ENCODE peak calls at places on chromosomes 2 and 18, in seven cellular contexts. M is prostate gland; V is stimulated activated CD8-positive, alpha-beta memory T cell treated with anti-CD3 and anti-CD28 coated beads, Interleukin-7, amount 100 ng/mL, for 1 hour; X is BJ; Q is GM04503; U is tibial nerve; O is left colon. L is an unnamed sample.

GRCh38 chr2:102826904-102827303 is 65.1 kb downstream of the TMEM182 start:
- DNase-seq in M (peak; percentile 28), V (no peak), X (no peak), Q (no peak), U (no peak), O (no peak), L (peak; percentile 88)

GRCh38 chr2:8985561-8986326 is 17.7 kb downstream of the MBOAT2 start:
- DNase-seq in M (no peak), V (no peak), X (no peak), Q (peak; percentile 46), U (no peak), O (no peak), L (no peak)

GRCh38 chr2:12918841-12919445 is 202.2 kb downstream of the TRIB2 start:
- DNase-seq in M (peak; percentile 52), V (no peak), X (peak; percentile 97), Q (peak; percentile 98), U (peak; percentile 72), O (peak; percentile 48), L (no peak)

GRCh38 chr2:179768765-179769164 is 92.6 kb downstream of the ZNF385B start:
- DNase-seq in M (peak; percentile 20), V (no peak), X (no peak), Q (peak; percentile 11), U (no peak), O (no peak), L (no peak)

GRCh38 chr18:11283531-11284071 is 134.2 kb upstream of the PIEZO2 start:
- DNase-seq in M (no peak), V (no peak), X (no peak), Q (no peak), U (no peak), O (no peak), L (no peak)

GRCh38 chr2:117917223-117917917 is 96.5 kb downstream of the CCDC93 start:
- DNase-seq in M (no peak), V (no peak), X (no peak), Q (no peak), U (no peak), O (no peak), L (no peak)

GRCh38 chr2:45707034-45707433 is 55.6 kb downstream of the PRKCE start:
- DNase-seq in M (no peak), V (no peak), X (no peak), Q (no peak), U (no peak), O (no peak), L (peak; percentile 10)

GRCh38 chr2:115314157-115314556 is 871.7 kb downstream of the DPP10 start:
- DNase-seq in M (no peak), V (no peak), X (no peak), Q (no peak), U (no peak), O (no peak), L (no peak)

GRCh38 chr2:182133195-182133891 is 147.7 kb downstream of the PPP1R1C start:
- DNase-seq in M (no peak), V (no peak), X (no peak), Q (no peak), U (no peak), O (no peak), L (no peak)

GRCh38 chr18:27120246-27120645 is 64.9 kb downstream of the CHST9 start:
- DNase-seq in M (no peak), V (no peak), X (no peak), Q (no peak), U (no peak), O (no peak), L (no peak)

GRCh38 chr2:234032301-234032856 is 18.1 kb upstream of the SPP2 start:
- DNase-seq in M (no peak), V (no peak), X (peak; percentile 24), Q (peak; percentile 59), U (no peak), O (no peak), L (no peak)

GRCh38 chr2:241636182-241636982 is 576 bp downstream of the THAP4 start:
- DNase-seq in M (no peak), V (no peak), X (no peak), Q (no peak), U (no peak), O (no peak), L (no peak)

GRCh38 chr18:61896767-61897166 is 4.0 kb upstream of the RNF152 start:
- DNase-seq in M (peak; percentile 84), V (no peak), X (no peak), Q (peak; percentile 30), U (no peak), O (peak; percentile 70), L (no peak)

GRCh38 chr2:47072728-47073191 is 82.3 kb downstream of the STPG4 start:
- DNase-seq in M (no peak), V (no peak), X (no peak), Q (no peak), U (peak; percentile 40), O (peak; percentile 68), L (no peak)

GRCh38 chr2:113894156-113894743 is 4.4 kb downstream of the ACTR3 start:
- DNase-seq in M (peak; percentile 35), V (no peak), X (peak; percentile 74), Q (peak; percentile 78), U (no peak), O (no peak), L (no peak)

L was measured in NCI-H1694 treated with DMSO at 0.1 percent for 48 hours.